ENCODE peak calls at places on chromosomes 2 and 18, in eight cellular contexts. One of them, this sample, is unnamed.

GRCh38 chr2:236818281-236819045 is 248.8 kb downstream of the ACKR3 start:
- DNase-seq in AG09309: no peak
- DNase-seq in suprapubic skin: no peak
- DNase-seq in AG10803: no peak
- DNase-seq in fibroblast of lung: no peak
- DNase-seq in cardiac fibroblast: no peak
- DNase-seq in lower lobe of right lung: no peak
- DNase-seq in neural progenitor cell: no peak
- DNase-seq in this sample: no peak

GRCh38 chr2:60867848-60868247 is 13.5 kb upstream of the REL start:
- DNase-seq in AG09309: no peak
- DNase-seq in suprapubic skin: no peak
- DNase-seq in AG10803: no peak
- DNase-seq in fibroblast of lung: no peak
- DNase-seq in cardiac fibroblast: peak
- DNase-seq in lower lobe of right lung: no peak
- DNase-seq in neural progenitor cell: no peak
- DNase-seq in this sample: no peak

GRCh38 chr2:240948086-240948485 is 42.0 kb downstream of the CROCC2 start:
- DNase-seq in AG09309: no peak
- DNase-seq in suprapubic skin: peak
- DNase-seq in AG10803: no peak
- DNase-seq in fibroblast of lung: no peak
- DNase-seq in cardiac fibroblast: no peak
- DNase-seq in lower lobe of right lung: no peak
- DNase-seq in neural progenitor cell: no peak
- DNase-seq in this sample: no peak

GRCh38 chr18:46366211-46366610 is 262.0 kb downstream of the HAUS1 start:
- DNase-seq in AG09309: no peak
- DNase-seq in suprapubic skin: no peak
- DNase-seq in AG10803: no peak
- DNase-seq in fibroblast of lung: no peak
- DNase-seq in cardiac fibroblast: no peak
- DNase-seq in lower lobe of right lung: no peak
- DNase-seq in neural progenitor cell: no peak
- DNase-seq in this sample: no peak

GRCh38 chr18:79607361-79607930 is 72.2 kb upstream of the CTDP1 start:
- DNase-seq in AG09309: no peak
- DNase-seq in suprapubic skin: peak
- DNase-seq in AG10803: no peak
- DNase-seq in fibroblast of lung: no peak
- DNase-seq in cardiac fibroblast: no peak
- DNase-seq in lower lobe of right lung: peak
- DNase-seq in neural progenitor cell: no peak
- DNase-seq in this sample: no peak

GRCh38 chr18:21820035-21820810 is 79.6 kb downstream of the MIB1 start:
- DNase-seq in AG09309: peak
- DNase-seq in suprapubic skin: no peak
- DNase-seq in AG10803: peak
- DNase-seq in fibroblast of lung: peak
- DNase-seq in cardiac fibroblast: peak
- DNase-seq in lower lobe of right lung: no peak
- DNase-seq in neural progenitor cell: no peak
- DNase-seq in this sample: no peak

GRCh38 chr2:1730047-1730937 is 14.0 kb downstream of the PXDN start:
- DNase-seq in AG09309: no peak
- DNase-seq in suprapubic skin: peak
- DNase-seq in AG10803: peak
- DNase-seq in fibroblast of lung: peak
- DNase-seq in cardiac fibroblast: peak
- DNase-seq in lower lobe of right lung: peak
- DNase-seq in neural progenitor cell: peak
- DNase-seq in this sample: peak

GRCh38 chr18:75727479-75727878 is 300.0 kb upstream of the SMIM21 start:
- DNase-seq in AG09309: peak
- DNase-seq in suprapubic skin: no peak
- DNase-seq in AG10803: peak
- DNase-seq in fibroblast of lung: peak
- DNase-seq in cardiac fibroblast: peak
- DNase-seq in lower lobe of right lung: no peak
- DNase-seq in neural progenitor cell: peak
- DNase-seq in this sample: no peak

GRCh38 chr18:48922203-48922800 is 28.5 kb downstream of the SMAD7 start:
- DNase-seq in AG09309: no peak
- DNase-seq in suprapubic skin: no peak
- DNase-seq in AG10803: no peak
- DNase-seq in fibroblast of lung: no peak
- DNase-seq in cardiac fibroblast: no peak
- DNase-seq in lower lobe of right lung: no peak
- DNase-seq in neural progenitor cell: peak
- DNase-seq in this sample: no peak

GRCh38 chr2:173175222-173175621 is 99.6 kb downstream of the MAP3K20 start:
- DNase-seq in AG09309: no peak
- DNase-seq in suprapubic skin: no peak
- DNase-seq in AG10803: no peak
- DNase-seq in fibroblast of lung: peak
- DNase-seq in cardiac fibroblast: peak
- DNase-seq in lower lobe of right lung: no peak
- DNase-seq in neural progenitor cell: no peak
- DNase-seq in this sample: no peak

GRCh38 chr2:11393711-11394236 is 49.3 kb upstream of the ROCK2 start:
- DNase-seq in AG09309: no peak
- DNase-seq in suprapubic skin: no peak
- DNase-seq in AG10803: no peak
- DNase-seq in fibroblast of lung: peak
- DNase-seq in cardiac fibroblast: peak
- DNase-seq in lower lobe of right lung: no peak
- DNase-seq in neural progenitor cell: no peak
- DNase-seq in this sample: no peak

GRCh38 chr2:98805412-98806265 is 74.7 kb upstream of the MGAT4A start:
- DNase-seq in AG09309: peak
- DNase-seq in suprapubic skin: no peak
- DNase-seq in AG10803: peak
- DNase-seq in fibroblast of lung: peak
- DNase-seq in cardiac fibroblast: peak
- DNase-seq in lower lobe of right lung: peak
- DNase-seq in neural progenitor cell: peak
- DNase-seq in this sample: no peak

GRCh38 chr2:10124538-10125045 is 2.1 kb downstream of the RRM2 start:
- DNase-seq in AG09309: no peak
- DNase-seq in suprapubic skin: no peak
- DNase-seq in AG10803: peak
- DNase-seq in fibroblast of lung: peak
- DNase-seq in cardiac fibroblast: peak
- DNase-seq in lower lobe of right lung: no peak
- DNase-seq in neural progenitor cell: peak
- DNase-seq in this sample: no peak

GRCh38 chr2:64283641-64284371 is 139.6 kb upstream of the PELI1 start:
- DNase-seq in AG09309: no peak
- DNase-seq in suprapubic skin: no peak
- DNase-seq in AG10803: peak
- DNase-seq in fibroblast of lung: no peak
- DNase-seq in cardiac fibroblast: no peak
- DNase-seq in lower lobe of right lung: no peak
- DNase-seq in neural progenitor cell: no peak
- DNase-seq in this sample: no peak

GRCh38 chr2:101011152-101011551 is 9.1 kb downstream of the RPL31 start:
- DNase-seq in AG09309: no peak
- DNase-seq in suprapubic skin: no peak
- DNase-seq in AG10803: no peak
- DNase-seq in fibroblast of lung: no peak
- DNase-seq in cardiac fibroblast: no peak
- DNase-seq in lower lobe of right lung: no peak
- DNase-seq in neural progenitor cell: no peak
- DNase-seq in this sample: no peak

GRCh38 chr2:190123956-190124355 is 61.4 kb upstream of the MSTN start:
- DNase-seq in AG09309: peak
- DNase-seq in suprapubic skin: no peak
- DNase-seq in AG10803: peak
- DNase-seq in fibroblast of lung: peak
- DNase-seq in cardiac fibroblast: peak
- DNase-seq in lower lobe of right lung: no peak
- DNase-seq in neural progenitor cell: no peak
- DNase-seq in this sample: no peak

GRCh38 chr2:128414946-128415767 is 96.5 kb upstream of the HS6ST1 start:
- DNase-seq in AG09309: no peak
- DNase-seq in suprapubic skin: peak
- DNase-seq in AG10803: no peak
- DNase-seq in fibroblast of lung: no peak
- DNase-seq in cardiac fibroblast: no peak
- DNase-seq in lower lobe of right lung: no peak
- DNase-seq in neural progenitor cell: no peak
- DNase-seq in this sample: no peak

GRCh38 chr2:120132691-120133090 is 90.5 kb downstream of the TMEM185B start:
- DNase-seq in AG09309: no peak
- DNase-seq in suprapubic skin: no peak
- DNase-seq in AG10803: no peak
- DNase-seq in fibroblast of lung: peak
- DNase-seq in cardiac fibroblast: no peak
- DNase-seq in lower lobe of right lung: no peak
- DNase-seq in neural progenitor cell: no peak
- DNase-seq in this sample: no peak

GRCh38 chr2:109139002-109139401 is 10.0 kb downstream of the SH3RF3 start:
- DNase-seq in AG09309: no peak
- DNase-seq in suprapubic skin: no peak
- DNase-seq in AG10803: peak
- DNase-seq in fibroblast of lung: no peak
- DNase-seq in cardiac fibroblast: no peak
- DNase-seq in lower lobe of right lung: no peak
- DNase-seq in neural progenitor cell: no peak
- DNase-seq in this sample: no peak
- H3K4me3 ChIP-seq in AG09309: no peak
- H3K4me3 ChIP-seq in suprapubic skin: no peak
- H3K4me3 ChIP-seq in AG10803: no peak
- H3K4me3 ChIP-seq in fibroblast of lung: no peak
- H3K4me3 ChIP-seq in cardiac fibroblast: no peak
- H3K4me3 ChIP-seq in lower lobe of right lung: no peak
- H3K4me3 ChIP-seq in neural progenitor cell: no peak
- H3K4me3 ChIP-seq in this sample: no peak

GRCh38 chr18:69484699-69485396 is 84.2 kb downstream of the DOK6 start:
- DNase-seq in AG09309: peak
- DNase-seq in suprapubic skin: no peak
- DNase-seq in AG10803: peak
- DNase-seq in fibroblast of lung: peak
- DNase-seq in cardiac fibroblast: peak
- DNase-seq in lower lobe of right lung: no peak
- DNase-seq in neural progenitor cell: no peak
- DNase-seq in this sample: peak
- TF ChIP-seq CTCF in AG09309: peak
- TF ChIP-seq CTCF in suprapubic skin: no peak
- TF ChIP-seq CTCF in AG10803: peak
- TF ChIP-seq CTCF in fibroblast of lung: peak
- TF ChIP-seq CTCF in cardiac fibroblast: peak
- TF ChIP-seq CTCF in lower lobe of right lung: no peak
- TF ChIP-seq CTCF in neural progenitor cell: peak
- TF ChIP-seq CTCF in this sample: peak

DNA sequence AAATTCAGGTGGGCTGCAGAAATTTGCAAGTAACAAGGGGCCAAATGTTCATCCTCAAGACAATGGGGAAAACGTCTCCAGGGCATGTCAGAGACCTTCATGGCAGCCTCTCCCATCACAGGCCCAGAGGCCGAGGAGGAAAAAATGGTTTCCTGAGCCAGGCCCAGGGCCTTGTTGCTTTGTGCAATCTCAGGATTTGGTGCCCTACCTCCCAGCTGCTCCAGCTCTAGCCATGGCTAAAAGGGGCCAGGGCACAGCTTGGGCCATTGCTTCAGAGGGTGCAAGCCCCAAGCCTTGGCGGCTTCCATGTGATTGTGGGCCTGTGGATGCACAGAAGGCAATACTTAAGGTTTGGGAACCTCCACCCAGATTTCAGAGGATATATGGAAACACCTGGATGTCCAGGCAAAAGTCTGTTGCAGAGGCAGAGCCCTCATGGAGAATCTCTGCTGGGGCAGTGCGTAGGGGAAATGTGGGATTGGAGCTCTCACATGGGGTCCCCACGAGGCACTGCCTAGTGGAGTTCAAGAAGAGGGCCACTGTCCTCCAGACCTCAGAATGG is 29.2 kb downstream of the RPRD1A start:
- DNase-seq in AG09309: no peak
- DNase-seq in suprapubic skin: no peak
- DNase-seq in AG10803: no peak
- DNase-seq in fibroblast of lung: no peak
- DNase-seq in cardiac fibroblast: no peak
- DNase-seq in lower lobe of right lung: no peak
- DNase-seq in neural progenitor cell: no peak
- DNase-seq in this sample: no peak
- H3K4me3 ChIP-seq in AG09309: no peak
- H3K4me3 ChIP-seq in suprapubic skin: no peak
- H3K4me3 ChIP-seq in AG10803: no peak
- H3K4me3 ChIP-seq in fibroblast of lung: no peak
- H3K4me3 ChIP-seq in cardiac fibroblast: no peak
- H3K4me3 ChIP-seq in lower lobe of right lung: no peak
- H3K4me3 ChIP-seq in neural progenitor cell: no peak
- H3K4me3 ChIP-seq in this sample: no peak

GRCh38 chr2:58448845-58449244 is 207.7 kb upstream of the FANCL start:
- DNase-seq in AG09309: no peak
- DNase-seq in suprapubic skin: no peak
- DNase-seq in AG10803: no peak
- DNase-seq in fibroblast of lung: no peak
- DNase-seq in cardiac fibroblast: no peak
- DNase-seq in lower lobe of right lung: no peak
- DNase-seq in neural progenitor cell: no peak
- DNase-seq in this sample: no peak

GRCh38 chr2:58448065-58448507 is 207.0 kb upstream of the FANCL start:
- DNase-seq in AG09309: peak
- DNase-seq in suprapubic skin: no peak
- DNase-seq in AG10803: peak
- DNase-seq in fibroblast of lung: peak
- DNase-seq in cardiac fibroblast: peak
- DNase-seq in lower lobe of right lung: no peak
- DNase-seq in neural progenitor cell: peak
- DNase-seq in this sample: peak

GRCh38 chr2:58447586-58447985 is 206.5 kb upstream of the FANCL start:
- DNase-seq in AG09309: no peak
- DNase-seq in suprapubic skin: no peak
- DNase-seq in AG10803: no peak
- DNase-seq in fibroblast of lung: peak
- DNase-seq in cardiac fibroblast: no peak
- DNase-seq in lower lobe of right lung: no peak
- DNase-seq in neural progenitor cell: no peak
- DNase-seq in this sample: no peak

DNA sequence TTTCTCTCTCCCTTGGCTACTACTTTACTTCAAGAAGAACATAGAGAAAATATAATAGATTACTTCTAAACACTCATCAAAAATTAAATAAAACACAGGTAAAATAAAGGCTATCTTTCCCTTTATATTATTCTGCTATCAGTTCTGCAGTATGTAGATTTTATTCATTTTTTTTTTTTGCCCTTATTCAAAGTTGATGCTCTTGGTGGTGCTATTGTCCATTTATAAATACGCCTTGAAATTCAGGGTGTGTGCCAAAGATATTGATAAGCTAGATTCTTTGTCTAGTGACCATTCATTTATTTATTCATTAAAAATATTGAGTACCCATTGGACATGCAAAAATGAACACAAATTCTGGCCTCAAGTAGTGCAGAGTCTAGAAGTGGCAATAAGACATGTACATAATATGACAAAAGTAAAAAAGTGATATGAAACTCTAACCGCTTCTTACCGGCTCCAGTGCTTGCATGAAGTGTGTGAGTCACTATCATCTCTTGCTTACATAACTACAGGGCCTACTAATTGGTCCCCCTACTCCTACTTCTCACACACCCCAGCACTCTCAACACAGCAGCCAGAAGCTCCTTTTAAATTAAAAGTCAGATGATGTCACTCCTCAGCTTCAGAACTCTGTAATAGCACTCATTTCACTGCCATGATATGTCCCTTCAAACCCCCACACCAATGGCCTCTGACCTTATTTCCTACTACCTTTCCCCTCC is 208.3 kb upstream of the FANCL start:
- DNase-seq in AG09309: no peak
- DNase-seq in suprapubic skin: no peak
- DNase-seq in AG10803: no peak
- DNase-seq in fibroblast of lung: peak
- DNase-seq in cardiac fibroblast: no peak
- DNase-seq in lower lobe of right lung: no peak
- DNase-seq in neural progenitor cell: no peak
- DNase-seq in this sample: no peak
- TF ChIP-seq CTCF in AG09309: no peak
- TF ChIP-seq CTCF in suprapubic skin: no peak
- TF ChIP-seq CTCF in AG10803: no peak
- TF ChIP-seq CTCF in fibroblast of lung: no peak
- TF ChIP-seq CTCF in cardiac fibroblast: no peak
- TF ChIP-seq CTCF in lower lobe of right lung: no peak
- TF ChIP-seq CTCF in neural progenitor cell: peak
- TF ChIP-seq CTCF in this sample: no peak

This sample was measured in HFF-Myc.